ENCODE peak calls at places on chromosomes 2 and 18, in six cellular contexts. L, S, I, D, P and R are unnamed samples. For H3K4me1, the result is how much of the 10 kb centered on the place peaks cover.

GRCh38 chr2:182057002-182057401 is 71.3 kb downstream of the PPP1R1C start:
- DNase-seq in L (no peak), D (no peak), I (no peak), S (no peak), P (no peak), R (no peak)

GRCh38 chr2:231891514-231891905 is 34.7 kb downstream of the NPPC start:
- DNase-seq in D (no peak), S (no peak), I (no peak), L (peak), P (peak), R (no peak)

GRCh38 chr18:6948656-6949055 is 168.9 kb downstream of the LAMA1 start:
- DNase-seq in D (no peak), L (no peak), I (no peak), S (no peak), P (no peak), R (no peak)

GRCh38 chr2:23235292-23235691 is 149.7 kb upstream of the KLHL29 start:
- DNase-seq in D (no peak), P (no peak), S (peak), I (no peak), L (no peak), R (no peak)

GRCh38 chr2:67451086-67451832 is 54.1 kb downstream of the ETAA1 start:
- DNase-seq in S (peak), P (no peak), I (no peak), D (no peak), L (no peak), R (no peak)

GRCh38 chr2:150675807-150676206 is 188.3 kb upstream of the RND3 start:
- DNase-seq in S (no peak), I (no peak), L (no peak), P (no peak), D (no peak), R (no peak)

GRCh38 chr2:165621086-165621560 is 151.6 kb downstream of the CSRNP3 start:
- DNase-seq in L (no peak), D (no peak), I (no peak), S (peak), P (no peak), R (no peak)

GRCh38 chr2:157986761-157987160 is 110.6 kb upstream of the ACVR1 start:
- DNase-seq in P (no peak), I (no peak), L (no peak), S (no peak), D (no peak), R (no peak)

GRCh38 chr2:113700186-113700841 is 56.1 kb downstream of the SLC35F5 start:
- DNase-seq in P (peak), L (peak), D (no peak), I (peak), S (no peak), R (no peak)

GRCh38 chr2:144412727-144413126 is 107.2 kb downstream of the ZEB2 start:
- DNase-seq in S (peak), D (no peak), L (no peak), P (no peak), I (no peak), R (no peak)

GRCh38 chr18:13530879-13531387 is 195.4 kb downstream of the FAM210A start:
- DNase-seq in D (peak), I (peak), P (no peak), L (no peak), S (peak), R (no peak)

GRCh38 chr2:126885701-126886121 is 13.0 kb upstream of the TEX51 start:
- DNase-seq in D (peak), P (no peak), I (no peak), L (peak), S (no peak), R (no peak)

GRCh38 chr2:64179582-64180321 is 35.5 kb upstream of the PELI1 start:
- DNase-seq in P (no peak), S (no peak), D (no peak), L (no peak), I (no peak), R (no peak)

GRCh38 chr2:131413148-131413747 is 49.3 kb upstream of the RAB6D start:
- DNase-seq in S (peak), I (peak), D (peak), L (no peak), P (peak), R (no peak)

GRCh38 chr2:132620115-132620514 is 49.9 kb downstream of the LYPD1 start:
- DNase-seq in I (no peak), D (no peak), L (no peak), P (no peak), S (peak), R (no peak)

GRCh38 chr18:51342815-51343214 is 145.3 kb upstream of the MEX3C start:
- DNase-seq in I (no peak), S (peak), L (no peak), D (no peak), P (no peak), R (no peak)

GRCh38 chr2:122528061-122528460 is 772.6 kb downstream of the TSN start:
- DNase-seq in L (no peak), P (no peak), I (no peak), D (no peak), S (peak), R (no peak)

GRCh38 chr2:55017428-55017827 is 32.8 kb downstream of the RTN4 start:
- DNase-seq in P (no peak), L (no peak), D (no peak), I (no peak), S (no peak), R (no peak)
- H3K4me1 ChIP-seq in P (under half), L (under half), D (under half), I (under half), S (half or more), R (under half)

DNA sequence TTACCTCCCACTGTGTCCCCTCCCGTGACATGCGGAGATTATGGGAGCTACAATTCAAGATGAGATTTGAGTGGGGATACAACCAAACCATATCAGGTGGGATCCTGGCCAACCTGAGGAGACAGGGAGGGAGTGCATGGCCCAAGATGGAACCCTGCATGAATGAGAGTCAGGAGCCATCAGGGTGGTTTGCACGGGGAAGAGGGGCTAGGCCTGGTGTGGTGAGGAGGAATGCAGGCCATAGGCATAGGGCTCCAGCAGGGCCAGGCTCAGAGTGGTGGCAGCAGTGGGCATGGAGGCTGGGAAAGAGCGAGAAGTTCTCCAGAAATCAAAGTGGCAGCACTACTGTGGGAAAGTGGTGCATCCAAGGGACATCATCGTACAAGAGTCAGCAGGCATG is 74.0 kb upstream of the BCL2L11 start:
- DNase-seq in S (no peak), P (no peak), D (no peak), I (no peak), L (no peak), R (no peak)
- H3K4me1 ChIP-seq in S (under half), P (under half), D (under half), I (under half), L (under half), R (under half)

DNA sequence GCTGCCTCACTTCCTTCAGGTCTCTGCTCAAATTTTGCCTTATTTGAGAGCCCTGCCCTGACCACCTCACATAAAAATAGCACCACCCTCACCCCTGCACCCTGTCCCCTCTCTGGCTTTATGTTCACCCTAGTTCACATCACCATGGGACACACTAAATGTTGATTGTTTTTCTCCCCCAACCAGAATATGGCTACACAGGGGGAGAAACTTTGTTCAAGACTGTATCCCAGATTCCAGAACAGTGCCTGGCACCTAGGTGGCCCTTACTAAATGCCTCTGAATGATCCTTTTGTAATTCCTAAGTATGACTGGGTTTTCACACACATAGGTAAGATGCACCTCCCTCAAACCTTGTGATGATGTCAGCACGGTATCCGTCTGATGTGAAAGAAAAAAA is 28.4 kb upstream of the CATIP start:
- DNase-seq in D (no peak), S (no peak), P (no peak), L (no peak), I (no peak), R (no peak)
- H3K4me1 ChIP-seq in D (under half), S (under half), P (under half), L (under half), I (under half), R (under half)

DNA sequence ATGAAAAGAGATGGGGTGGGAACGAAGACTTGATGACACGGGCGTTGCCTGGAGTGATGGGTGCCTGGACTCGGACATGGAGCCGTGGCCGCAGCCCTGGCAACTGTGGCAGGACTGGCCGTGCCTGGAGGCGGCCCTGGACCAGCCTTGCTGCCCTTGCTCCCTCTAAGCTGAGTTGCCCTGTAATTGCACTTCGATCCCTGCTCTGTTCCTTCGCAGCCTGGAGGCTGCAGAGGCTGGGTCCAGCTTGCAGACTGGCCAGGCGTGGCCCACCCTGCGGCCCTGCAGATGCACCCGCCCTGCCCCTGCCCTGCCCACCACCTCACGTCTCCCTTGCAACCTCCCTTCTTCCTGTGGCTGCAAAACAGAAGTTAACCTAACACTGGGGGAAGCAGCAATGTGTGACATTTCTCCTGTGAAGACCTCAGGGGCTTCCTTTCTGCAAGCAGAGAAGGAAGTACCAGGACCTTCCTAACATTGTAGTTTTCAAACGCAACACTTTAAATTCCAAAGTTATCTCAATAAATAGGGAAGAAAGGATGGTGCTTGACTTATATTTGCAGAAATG is 174.6 kb upstream of the TPO start:
- DNase-seq in S (no peak), P (no peak), L (no peak), D (no peak), I (no peak), R (no peak)
- H3K4me1 ChIP-seq in S (under half), P (under half), L (under half), D (under half), I (under half), R (under half)

GRCh38 chr2:46813680-46814079 is 101.9 kb downstream of the MCFD2 start:
- DNase-seq in I (peak), P (no peak), D (no peak), L (no peak), S (no peak), R (no peak)

GRCh38 chr2:46813046-46813445 is 102.6 kb downstream of the MCFD2 start:
- DNase-seq in L (no peak), I (peak), D (no peak), P (no peak), S (no peak), R (no peak)

GRCh38 chr2:46814160-46814559 is 101.4 kb downstream of the MCFD2 start:
- DNase-seq in L (no peak), D (peak), I (peak), P (no peak), S (no peak), R (no peak)

GRCh38 chr2:46815121-46815802 is 100.3 kb downstream of the MCFD2 start:
- DNase-seq in I (no peak), L (no peak), D (no peak), S (no peak), P (peak), R (no peak)

DNA sequence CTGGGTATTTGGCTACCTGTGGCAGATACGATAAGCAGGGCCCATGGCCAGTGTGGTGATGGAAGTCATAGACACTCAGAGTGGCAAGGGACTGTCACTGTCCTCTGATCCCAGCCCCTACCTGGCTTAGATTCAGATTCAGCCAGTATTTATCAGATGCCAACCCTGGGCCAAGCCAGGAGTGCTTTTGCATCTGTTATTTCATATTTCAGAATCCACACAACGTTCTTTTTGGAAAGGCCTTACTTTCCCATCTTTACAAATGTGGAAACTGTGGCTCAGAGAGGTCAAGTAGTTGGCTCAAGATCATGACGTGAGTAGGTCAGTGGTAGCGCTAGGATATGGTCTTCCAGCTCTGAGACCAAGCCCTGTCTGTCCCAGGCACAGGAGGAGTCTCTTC is 101.0 kb downstream of the MCFD2 start:
- DNase-seq in L (no peak), P (no peak), I (no peak), S (no peak), D (no peak), R (no peak)
- H3K4me1 ChIP-seq in L (half or more), P (under half), I (under half), S (under half), D (under half), R (half or more)

DNA sequence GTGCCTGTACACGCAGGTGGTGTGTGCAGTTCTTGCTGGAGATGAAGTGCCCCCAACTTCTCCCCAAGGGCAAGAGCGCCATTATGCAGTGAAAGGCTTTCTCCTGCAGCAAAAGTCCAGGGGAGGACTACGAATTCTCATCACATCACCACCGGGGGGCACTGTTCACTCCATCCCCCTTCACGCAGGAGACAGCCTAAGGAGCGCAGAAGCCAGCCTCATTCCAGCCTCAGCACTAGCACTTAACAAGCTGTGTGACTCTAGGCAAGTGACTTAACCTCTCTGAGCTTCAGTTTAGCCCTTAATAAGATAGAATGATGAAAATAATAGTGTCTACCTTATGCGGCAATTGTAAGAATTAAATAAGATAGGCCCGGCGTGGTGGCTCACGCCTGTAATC is 32.3 kb downstream of the DNMT3A start:
- DNase-seq in P (peak), S (peak), I (peak), L (no peak), D (no peak), R (no peak)
- H3K4me1 ChIP-seq in P (under half), S (under half), I (under half), L (under half), D (under half), R (half or more)